ENCODE peak calls at places on chromosome 1, in ten cellular contexts. One of them, this sample, is unnamed.

GRCh38 chr1:199279107-199279506 is 640.3 kb downstream of the PTPRC start:
- DNase-seq in neural progenitor cell: no peak
- DNase-seq in pancreas: no peak
- DNase-seq in effector memory CD4-positive, alpha-beta T cell: no peak
- DNase-seq in tibial artery: no peak
- DNase-seq in OCI-LY7: no peak
- DNase-seq in vagina: no peak
- DNase-seq in CD8-positive, alpha-beta memory T cell: no peak
- DNase-seq in adrenal gland: no peak
- DNase-seq in HCT116: no peak
- DNase-seq in this sample: peak; percentile 30

GRCh38 chr1:55468438-55468837 is 253.3 kb upstream of the USP24 start:
- DNase-seq in neural progenitor cell: no peak
- DNase-seq in pancreas: no peak
- DNase-seq in effector memory CD4-positive, alpha-beta T cell: no peak
- DNase-seq in tibial artery: no peak
- DNase-seq in OCI-LY7: no peak
- DNase-seq in vagina: no peak
- DNase-seq in CD8-positive, alpha-beta memory T cell: no peak
- DNase-seq in adrenal gland: no peak
- DNase-seq in HCT116: no peak
- DNase-seq in this sample: no peak

GRCh38 chr1:56329970-56330369 is 249.4 kb downstream of the PLPP3 start:
- DNase-seq in neural progenitor cell: no peak
- DNase-seq in pancreas: no peak
- DNase-seq in effector memory CD4-positive, alpha-beta T cell: no peak
- DNase-seq in tibial artery: no peak
- DNase-seq in OCI-LY7: no peak
- DNase-seq in vagina: no peak
- DNase-seq in CD8-positive, alpha-beta memory T cell: no peak
- DNase-seq in adrenal gland: no peak
- DNase-seq in HCT116: no peak
- DNase-seq in this sample: no peak

GRCh38 chr1:227942021-227942715 is 5.6 kb downstream of the WNT9A start:
- DNase-seq in neural progenitor cell: peak; percentile 65
- DNase-seq in pancreas: peak; percentile 51
- DNase-seq in effector memory CD4-positive, alpha-beta T cell: no peak
- DNase-seq in tibial artery: peak; percentile 12
- DNase-seq in OCI-LY7: no peak
- DNase-seq in vagina: no peak
- DNase-seq in CD8-positive, alpha-beta memory T cell: no peak
- DNase-seq in adrenal gland: peak; percentile 34
- DNase-seq in HCT116: no peak
- DNase-seq in this sample: peak; percentile 39

GRCh38 chr1:108512239-108513071 is 47.4 kb upstream of the EEIG2 start:
- DNase-seq in neural progenitor cell: peak; percentile 27
- DNase-seq in pancreas: no peak
- DNase-seq in effector memory CD4-positive, alpha-beta T cell: no peak
- DNase-seq in tibial artery: no peak
- DNase-seq in OCI-LY7: peak; percentile 59
- DNase-seq in vagina: no peak
- DNase-seq in CD8-positive, alpha-beta memory T cell: no peak
- DNase-seq in adrenal gland: no peak
- DNase-seq in HCT116: peak; percentile 15
- DNase-seq in this sample: peak; percentile 21

GRCh38 chr1:94961994-94962744 is 35.3 kb upstream of the CNN3 start:
- DNase-seq in neural progenitor cell: no peak
- DNase-seq in pancreas: no peak
- DNase-seq in effector memory CD4-positive, alpha-beta T cell: no peak
- DNase-seq in tibial artery: no peak
- DNase-seq in OCI-LY7: no peak
- DNase-seq in vagina: no peak
- DNase-seq in CD8-positive, alpha-beta memory T cell: no peak
- DNase-seq in adrenal gland: no peak
- DNase-seq in HCT116: no peak
- DNase-seq in this sample: no peak

GRCh38 chr1:180916771-180917170 is 4.1 kb downstream of the KIAA1614 start:
- DNase-seq in neural progenitor cell: no peak
- DNase-seq in pancreas: peak; percentile 39
- DNase-seq in effector memory CD4-positive, alpha-beta T cell: no peak
- DNase-seq in tibial artery: no peak
- DNase-seq in OCI-LY7: no peak
- DNase-seq in vagina: no peak
- DNase-seq in CD8-positive, alpha-beta memory T cell: no peak
- DNase-seq in adrenal gland: no peak
- DNase-seq in HCT116: no peak
- DNase-seq in this sample: no peak

GRCh38 chr1:7688659-7689058 is 82.4 kb upstream of the VAMP3 start:
- DNase-seq in neural progenitor cell: no peak
- DNase-seq in pancreas: peak; percentile 1
- DNase-seq in effector memory CD4-positive, alpha-beta T cell: no peak
- DNase-seq in tibial artery: no peak
- DNase-seq in OCI-LY7: no peak
- DNase-seq in vagina: no peak
- DNase-seq in CD8-positive, alpha-beta memory T cell: no peak
- DNase-seq in adrenal gland: no peak
- DNase-seq in HCT116: no peak
- DNase-seq in this sample: no peak

GRCh38 chr1:235781807-235782206 is 84.9 kb downstream of the LYST start:
- DNase-seq in neural progenitor cell: no peak
- DNase-seq in pancreas: no peak
- DNase-seq in effector memory CD4-positive, alpha-beta T cell: no peak
- DNase-seq in tibial artery: no peak
- DNase-seq in OCI-LY7: no peak
- DNase-seq in vagina: no peak
- DNase-seq in CD8-positive, alpha-beta memory T cell: no peak
- DNase-seq in adrenal gland: no peak
- DNase-seq in HCT116: no peak
- DNase-seq in this sample: no peak

GRCh38 chr1:61337981-61338848 is 255.9 kb downstream of the NFIA start:
- DNase-seq in neural progenitor cell: peak; percentile 73
- DNase-seq in pancreas: no peak
- DNase-seq in effector memory CD4-positive, alpha-beta T cell: no peak
- DNase-seq in tibial artery: peak; percentile 81
- DNase-seq in OCI-LY7: no peak
- DNase-seq in vagina: no peak
- DNase-seq in CD8-positive, alpha-beta memory T cell: no peak
- DNase-seq in adrenal gland: peak; percentile 91
- DNase-seq in HCT116: peak; percentile 73
- DNase-seq in this sample: peak; percentile 91

GRCh38 chr1:228349701-228350171 is 56.9 kb downstream of the TRIM11 start:
- DNase-seq in neural progenitor cell: no peak
- DNase-seq in pancreas: peak; percentile 50
- DNase-seq in effector memory CD4-positive, alpha-beta T cell: no peak
- DNase-seq in tibial artery: peak; percentile 16
- DNase-seq in OCI-LY7: no peak
- DNase-seq in vagina: no peak
- DNase-seq in CD8-positive, alpha-beta memory T cell: no peak
- DNase-seq in adrenal gland: peak; percentile 27
- DNase-seq in HCT116: no peak
- DNase-seq in this sample: no peak

GRCh38 chr1:220485791-220486190 is 42.1 kb upstream of the MARK1 start:
- DNase-seq in neural progenitor cell: no peak
- DNase-seq in pancreas: no peak
- DNase-seq in effector memory CD4-positive, alpha-beta T cell: no peak
- DNase-seq in tibial artery: no peak
- DNase-seq in OCI-LY7: no peak
- DNase-seq in vagina: no peak
- DNase-seq in CD8-positive, alpha-beta memory T cell: no peak
- DNase-seq in adrenal gland: no peak
- DNase-seq in HCT116: no peak
- DNase-seq in this sample: no peak

GRCh38 chr1:109255097-109255651 is 5.8 kb downstream of the CELSR2 start:
- DNase-seq in neural progenitor cell: peak; percentile 84
- DNase-seq in pancreas: no peak
- DNase-seq in effector memory CD4-positive, alpha-beta T cell: no peak
- DNase-seq in tibial artery: no peak
- DNase-seq in OCI-LY7: no peak
- DNase-seq in vagina: no peak
- DNase-seq in CD8-positive, alpha-beta memory T cell: no peak
- DNase-seq in adrenal gland: no peak
- DNase-seq in HCT116: no peak
- DNase-seq in this sample: no peak

GRCh38 chr1:8880068-8880676 is 1.7 kb upstream of the ENO1 start:
- DNase-seq in neural progenitor cell: no peak
- DNase-seq in pancreas: no peak
- DNase-seq in effector memory CD4-positive, alpha-beta T cell: no peak
- DNase-seq in tibial artery: peak; percentile 86
- DNase-seq in OCI-LY7: peak; percentile 45
- DNase-seq in vagina: no peak
- DNase-seq in CD8-positive, alpha-beta memory T cell: no peak
- DNase-seq in adrenal gland: peak; percentile 87
- DNase-seq in HCT116: no peak
- DNase-seq in this sample: peak; percentile 75

GRCh38 chr1:180291004-180291403 is 60.9 kb downstream of the LHX4 start:
- DNase-seq in neural progenitor cell: no peak
- DNase-seq in pancreas: no peak
- DNase-seq in effector memory CD4-positive, alpha-beta T cell: no peak
- DNase-seq in tibial artery: no peak
- DNase-seq in OCI-LY7: no peak
- DNase-seq in vagina: no peak
- DNase-seq in CD8-positive, alpha-beta memory T cell: no peak
- DNase-seq in adrenal gland: no peak
- DNase-seq in HCT116: no peak
- DNase-seq in this sample: no peak

DNA sequence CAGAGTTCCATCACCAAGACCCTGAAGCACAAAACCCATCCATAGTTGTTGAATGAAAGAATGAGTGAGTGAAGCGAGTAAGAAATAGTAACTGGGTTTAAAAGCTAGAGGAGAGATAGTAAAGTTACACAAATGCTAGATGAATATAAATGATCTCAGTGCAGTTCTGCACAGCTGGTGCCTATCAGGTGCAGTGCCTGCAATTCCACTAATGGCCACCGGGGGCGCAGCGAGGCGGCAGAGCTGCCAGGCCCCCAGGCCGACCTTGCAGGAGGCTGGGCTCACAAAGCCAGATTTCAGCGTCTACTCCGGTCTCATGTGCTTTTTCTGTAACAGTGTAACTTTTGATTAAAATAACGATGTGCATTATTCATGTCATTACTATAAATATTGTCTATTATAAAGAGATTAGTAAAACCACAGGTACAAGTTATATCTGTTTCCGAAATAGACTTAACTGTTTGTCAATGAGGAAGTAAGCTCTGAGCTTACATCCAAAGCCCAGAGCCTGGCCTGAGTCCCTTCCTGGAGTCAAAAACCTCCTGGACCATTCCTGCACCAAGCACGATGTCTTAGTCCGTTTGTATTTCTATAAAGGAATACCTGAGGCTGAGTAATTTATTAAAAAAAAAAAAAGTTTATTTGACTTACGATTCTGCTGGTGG is 477.6 kb downstream of the NPHP4 start:
- DNase-seq in neural progenitor cell: peak; percentile 78
- DNase-seq in pancreas: peak; percentile 98
- DNase-seq in effector memory CD4-positive, alpha-beta T cell: peak; percentile 18
- DNase-seq in tibial artery: peak; percentile 57
- DNase-seq in OCI-LY7: peak; percentile 59
- DNase-seq in vagina: no peak
- DNase-seq in CD8-positive, alpha-beta memory T cell: peak; percentile 45
- DNase-seq in adrenal gland: peak; percentile 88
- DNase-seq in HCT116: peak; percentile 16
- DNase-seq in this sample: peak; percentile 18
- H3K27ac ChIP-seq in neural progenitor cell: no peak overlapping the region
- H3K27ac ChIP-seq in pancreas: no peak overlapping the region
- H3K27ac ChIP-seq in effector memory CD4-positive, alpha-beta T cell: no peak overlapping the region
- H3K27ac ChIP-seq in tibial artery: no peak overlapping the region
- H3K27ac ChIP-seq in OCI-LY7: no peak overlapping the region
- H3K27ac ChIP-seq in vagina: no peak overlapping the region
- H3K27ac ChIP-seq in CD8-positive, alpha-beta memory T cell: no peak overlapping the region
- H3K27ac ChIP-seq in adrenal gland: no peak overlapping the region
- H3K27ac ChIP-seq in HCT116: no peak overlapping the region
- H3K27ac ChIP-seq in this sample: no peak overlapping the region

GRCh38 chr1:160282807-160283206 is 2.1 kb downstream of the PEX19 start:
- DNase-seq in neural progenitor cell: peak; percentile 24
- DNase-seq in pancreas: no peak
- DNase-seq in effector memory CD4-positive, alpha-beta T cell: no peak
- DNase-seq in tibial artery: no peak
- DNase-seq in OCI-LY7: no peak
- DNase-seq in vagina: no peak
- DNase-seq in CD8-positive, alpha-beta memory T cell: no peak
- DNase-seq in adrenal gland: no peak
- DNase-seq in HCT116: no peak
- DNase-seq in this sample: no peak
- H3K4me3 ChIP-seq in neural progenitor cell: no peak overlapping the region
- H3K4me3 ChIP-seq in pancreas: no peak overlapping the region
- H3K4me3 ChIP-seq in effector memory CD4-positive, alpha-beta T cell: no peak overlapping the region
- H3K4me3 ChIP-seq in tibial artery: no peak overlapping the region
- H3K4me3 ChIP-seq in OCI-LY7: no peak overlapping the region
- H3K4me3 ChIP-seq in vagina: no peak overlapping the region
- H3K4me3 ChIP-seq in CD8-positive, alpha-beta memory T cell: no peak overlapping the region
- H3K4me3 ChIP-seq in adrenal gland: no peak overlapping the region
- H3K4me3 ChIP-seq in HCT116: no peak overlapping the region
- H3K4me3 ChIP-seq in this sample: no peak overlapping the region

GRCh38 chr1:19370453-19371170 is 58.5 kb downstream of the SLC66A1 start:
- DNase-seq in neural progenitor cell: no peak
- DNase-seq in pancreas: no peak
- DNase-seq in effector memory CD4-positive, alpha-beta T cell: no peak
- DNase-seq in tibial artery: no peak
- DNase-seq in OCI-LY7: no peak
- DNase-seq in vagina: no peak
- DNase-seq in CD8-positive, alpha-beta memory T cell: no peak
- DNase-seq in adrenal gland: no peak
- DNase-seq in HCT116: no peak
- DNase-seq in this sample: no peak
- H3K36me3 ChIP-seq in neural progenitor cell: no peaks in the 10 kb centered on the region
- H3K36me3 ChIP-seq in pancreas: no peaks in the 10 kb centered on the region
- H3K36me3 ChIP-seq in effector memory CD4-positive, alpha-beta T cell: peaks cover 46% of the 10 kb centered on the region
- H3K36me3 ChIP-seq in tibial artery: peaks cover 37% of the 10 kb centered on the region
- H3K36me3 ChIP-seq in OCI-LY7: peaks cover 12% of the 10 kb centered on the region
- H3K36me3 ChIP-seq in vagina: no peaks in the 10 kb centered on the region
- H3K36me3 ChIP-seq in CD8-positive, alpha-beta memory T cell: peaks cover 8% of the 10 kb centered on the region
- H3K36me3 ChIP-seq in adrenal gland: peaks cover 15% of the 10 kb centered on the region
- H3K36me3 ChIP-seq in HCT116: peaks cover 5% of the 10 kb centered on the region
- H3K36me3 ChIP-seq in this sample: peaks cover 58% of the 10 kb centered on the region

GRCh38 chr1:168054117-168054516 is 82.6 kb downstream of the GPR161 start:
- DNase-seq in neural progenitor cell: no peak
- DNase-seq in pancreas: no peak
- DNase-seq in effector memory CD4-positive, alpha-beta T cell: no peak
- DNase-seq in tibial artery: peak; percentile 33
- DNase-seq in OCI-LY7: peak; percentile 15
- DNase-seq in vagina: no peak
- DNase-seq in CD8-positive, alpha-beta memory T cell: no peak
- DNase-seq in adrenal gland: no peak
- DNase-seq in HCT116: no peak
- DNase-seq in this sample: no peak

GRCh38 chr1:168053681-168054080 is 83.0 kb downstream of the GPR161 start:
- DNase-seq in neural progenitor cell: no peak
- DNase-seq in pancreas: no peak
- DNase-seq in effector memory CD4-positive, alpha-beta T cell: no peak
- DNase-seq in tibial artery: no peak
- DNase-seq in OCI-LY7: no peak
- DNase-seq in vagina: no peak
- DNase-seq in CD8-positive, alpha-beta memory T cell: no peak
- DNase-seq in adrenal gland: no peak
- DNase-seq in HCT116: no peak
- DNase-seq in this sample: no peak

GRCh38 chr1:168057921-168058320 is 78.8 kb downstream of the GPR161 start:
- DNase-seq in neural progenitor cell: no peak
- DNase-seq in pancreas: no peak
- DNase-seq in effector memory CD4-positive, alpha-beta T cell: no peak
- DNase-seq in tibial artery: no peak
- DNase-seq in OCI-LY7: no peak
- DNase-seq in vagina: no peak
- DNase-seq in CD8-positive, alpha-beta memory T cell: no peak
- DNase-seq in adrenal gland: no peak
- DNase-seq in HCT116: no peak
- DNase-seq in this sample: no peak

GRCh38 chr1:168057355-168057754 is 79.4 kb downstream of the GPR161 start:
- DNase-seq in neural progenitor cell: no peak
- DNase-seq in pancreas: no peak
- DNase-seq in effector memory CD4-positive, alpha-beta T cell: no peak
- DNase-seq in tibial artery: no peak
- DNase-seq in OCI-LY7: no peak
- DNase-seq in vagina: no peak
- DNase-seq in CD8-positive, alpha-beta memory T cell: no peak
- DNase-seq in adrenal gland: no peak
- DNase-seq in HCT116: no peak
- DNase-seq in this sample: no peak
- H3K27ac ChIP-seq in neural progenitor cell: no peak overlapping the region
- H3K27ac ChIP-seq in pancreas: no peak overlapping the region
- H3K27ac ChIP-seq in effector memory CD4-positive, alpha-beta T cell: no peak overlapping the region
- H3K27ac ChIP-seq in tibial artery: no peak overlapping the region
- H3K27ac ChIP-seq in OCI-LY7: no peak overlapping the region
- H3K27ac ChIP-seq in vagina: no peak overlapping the region
- H3K27ac ChIP-seq in CD8-positive, alpha-beta memory T cell: no peak overlapping the region
- H3K27ac ChIP-seq in adrenal gland: no peak overlapping the region
- H3K27ac ChIP-seq in HCT116: no peak overlapping the region
- H3K27ac ChIP-seq in this sample: no peak overlapping the region

This sample was measured in SJSA1.